ENCODE peak calls at places on chromosomes 6 and 20, in six cellular contexts. K is esophagus squamous epithelium, W is tibial nerve, P is thyroid gland, B is body of pancreas, Y is transverse colon. E is an unnamed sample.

GRCh38 chr6:152273638-152274037 is 363.5 kb downstream of the SYNE1 start:
- DNase-seq in B (peak; percentile 34), P (peak; percentile 12), K (no peak), W (no peak), Y (no peak), E (no peak)

GRCh38 chr6:66851930-66852329 is 1144.9 kb upstream of the EYS start:
- DNase-seq in P (no peak), Y (no peak), K (no peak), W (no peak), B (no peak), E (no peak)

GRCh38 chr6:119966484-119966883 is 616.9 kb upstream of the MAN1A1 start:
- DNase-seq in P (no peak), B (no peak), W (no peak), Y (no peak), K (no peak), E (no peak)

GRCh38 chr6:111550953-111551352 is 54.7 kb downstream of the TRAF3IP2 start:
- DNase-seq in B (no peak), P (peak; percentile 80), Y (no peak), W (no peak), K (no peak), E (no peak)

GRCh38 chr6:125753218-125753936 is 3.9 kb downstream of the HEY2 start:
- DNase-seq in K (no peak), W (no peak), Y (no peak), B (peak; percentile 67), P (no peak), E (no peak)

GRCh38 chr6:33895296-33895695 is 91.5 kb upstream of the MLN start:
- DNase-seq in P (no peak), W (no peak), B (no peak), Y (no peak), K (no peak), E (no peak)

GRCh38 chr20:32993484-32994050 is 10.7 kb downstream of the SUN5 start:
- DNase-seq in Y (no peak), K (no peak), P (no peak), B (no peak), W (no peak), E (no peak)

GRCh38 chr20:35560541-35560940 is 18.7 kb downstream of the ERGIC3 start:
- DNase-seq in Y (no peak), B (no peak), W (no peak), P (no peak), K (no peak), E (no peak)

GRCh38 chr6:63882208-63882607 is 246.6 kb downstream of the PHF3 start:
- DNase-seq in B (no peak), P (no peak), K (no peak), W (no peak), Y (no peak), E (no peak)

GRCh38 chr6:67501738-67502137 is 1133.3 kb upstream of the ADGRB3 start:
- DNase-seq in W (no peak), K (no peak), Y (no peak), P (no peak), B (no peak), E (no peak)

GRCh38 chr6:33668328-33668727 is 43.2 kb downstream of the UQCC2 start:
- DNase-seq in P (no peak), B (no peak), K (no peak), W (no peak), Y (no peak), E (no peak)

GRCh38 chr20:32522775-32523612 is 62.1 kb downstream of the NOL4L start:
- DNase-seq in B (no peak), P (no peak), Y (no peak), W (no peak), K (no peak), E (no peak)

GRCh38 chr20:13009682-13010406 is 1.1 kb downstream of the SPTLC3 start:
- DNase-seq in B (peak; percentile 19), W (peak; percentile 66), K (no peak), P (peak; percentile 49), Y (peak; percentile 30), E (peak; percentile 69)

GRCh38 chr20:21529863-21530262 is 16.0 kb upstream of the NKX2-2 start:
- DNase-seq in B (no peak), P (no peak), K (no peak), W (no peak), Y (no peak), E (no peak)

GRCh38 chr20:57756213-57756612 is 46.4 kb upstream of the PMEPA1 start:
- DNase-seq in K (no peak), W (no peak), P (no peak), Y (no peak), B (no peak), E (no peak)

GRCh38 chr6:34709386-34709785 is 12.8 kb upstream of the ILRUN start:
- DNase-seq in K (no peak), Y (peak; percentile 20), W (no peak), B (peak; percentile 90), P (peak; percentile 84), E (peak; percentile 95)

DNA sequence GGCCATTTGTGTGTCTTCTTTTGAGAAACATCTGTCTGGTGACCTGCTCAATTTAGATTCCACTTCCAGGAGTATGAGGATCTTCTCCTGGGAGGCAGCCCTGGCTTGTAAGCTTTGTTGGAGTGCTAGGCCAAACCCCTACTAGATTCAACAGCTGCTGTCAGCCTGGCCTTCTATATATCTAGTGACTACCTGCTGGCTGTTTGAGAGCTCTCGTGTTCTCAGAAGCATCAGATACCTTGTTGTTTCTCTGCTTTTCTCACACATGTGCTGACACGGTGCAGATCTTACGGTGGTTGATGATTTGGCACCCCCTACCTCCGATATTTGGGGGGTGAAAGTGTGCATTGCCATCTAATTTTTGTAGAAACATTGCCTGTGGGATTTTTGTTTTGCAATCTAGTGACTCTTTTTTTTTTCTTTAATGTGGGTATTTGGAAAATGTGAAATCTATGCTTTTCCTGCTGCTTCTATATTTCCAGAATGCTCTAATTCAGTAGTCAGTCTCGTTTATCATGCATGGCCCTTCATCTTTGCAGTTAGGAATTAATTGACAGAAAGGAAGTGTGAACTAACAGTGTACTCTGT is 4.7 kb downstream of the CCN2 start:
- DNase-seq in K (no peak), P (no peak), B (no peak), W (no peak), Y (no peak), E (no peak)
- TF ChIP-seq POLR2A in K (no peak), P (no peak), B (peak; percentile 59), W (no peak), Y (no peak), E (no peak)

DNA sequence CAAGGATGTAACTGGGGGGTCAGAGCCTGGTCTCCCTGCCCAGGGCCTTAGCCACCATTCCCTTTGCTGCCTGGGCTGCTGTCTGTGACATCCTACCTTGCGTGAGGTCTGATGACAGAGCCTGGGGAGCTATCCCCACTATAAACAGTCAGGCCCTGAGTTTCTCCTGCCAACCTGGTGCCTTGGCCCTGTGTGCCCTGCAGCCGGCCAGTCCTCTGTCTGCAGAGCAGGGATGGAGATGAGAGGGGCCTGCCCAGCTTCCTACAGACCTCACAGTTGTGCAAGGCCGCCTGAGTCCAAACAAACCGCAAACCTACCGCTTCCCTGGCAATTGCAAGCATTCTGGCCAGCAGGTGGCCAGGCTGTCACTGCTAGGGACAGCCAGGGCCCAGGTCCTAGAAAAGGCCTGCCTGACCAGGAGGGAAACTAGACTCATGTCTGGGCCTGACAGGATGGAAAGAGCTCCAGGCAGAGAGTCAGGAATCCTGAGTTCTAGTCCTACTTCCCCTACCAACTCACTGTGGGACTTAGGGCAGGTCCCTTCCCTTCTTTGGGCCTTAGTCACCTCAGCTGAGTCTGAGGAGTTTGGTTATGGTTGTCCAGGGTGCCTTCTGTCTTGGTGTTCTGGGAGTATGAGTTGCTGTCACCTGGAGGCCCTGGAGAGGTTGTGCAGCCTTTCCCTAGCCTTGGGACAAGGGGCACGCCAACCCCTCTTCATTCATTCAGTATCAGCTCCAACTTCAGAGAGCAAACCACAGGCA is 86.2 kb downstream of the VEGFA start:
- DNase-seq in K (no peak), W (no peak), B (peak; percentile 67), P (peak; percentile 75), Y (peak; percentile 41), E (peak; percentile 75)
- H3K4me3 ChIP-seq in K (no peak overlapping the region), W (no peak overlapping the region), B (no peak overlapping the region), P (no peak overlapping the region), Y (no peak overlapping the region), E (no peak overlapping the region)

GRCh38 chr6:170043881-170044790 is 246.7 kb downstream of the DLL1 start:
- DNase-seq in B (no peak), Y (no peak), K (no peak), P (no peak), W (no peak), E (no peak)

GRCh38 chr6:170043150-170043819 is 247.6 kb downstream of the DLL1 start:
- DNase-seq in P (no peak), W (no peak), Y (no peak), K (no peak), B (no peak), E (no peak)

GRCh38 chr6:170042086-170042485 is 248.8 kb downstream of the DLL1 start:
- DNase-seq in P (no peak), B (no peak), Y (no peak), K (no peak), W (no peak), E (no peak)

GRCh38 chr6:170041526-170041925 is 249.4 kb downstream of the DLL1 start:
- DNase-seq in B (no peak), P (no peak), K (no peak), W (no peak), Y (no peak), E (no peak)

DNA sequence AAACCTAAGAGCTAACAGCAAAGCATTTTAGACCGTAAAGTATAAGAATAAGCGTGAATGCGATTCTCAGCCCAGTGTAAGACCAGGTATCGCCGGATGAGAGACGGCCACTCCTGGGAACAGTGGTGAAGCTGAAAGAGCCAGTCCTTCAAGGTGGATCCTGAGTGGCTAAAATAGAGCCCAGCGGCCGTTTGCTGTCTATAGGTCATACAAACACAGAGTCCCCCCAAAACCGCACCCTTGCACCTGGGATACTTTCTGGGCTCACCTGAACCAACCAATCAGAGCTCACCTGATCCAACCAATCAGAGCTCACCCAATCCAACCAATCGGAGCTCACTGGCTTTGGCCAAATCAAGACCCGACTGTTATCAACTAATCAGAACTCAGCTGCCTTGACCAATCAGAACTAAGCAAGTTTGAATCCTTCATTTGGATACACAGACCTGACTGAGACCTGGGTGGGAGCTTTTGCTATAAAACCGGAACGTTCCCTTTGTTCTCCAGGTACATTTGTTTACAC is 248.2 kb downstream of the DLL1 start:
- DNase-seq in K (no peak), W (no peak), B (no peak), Y (no peak), P (no peak), E (no peak)
- H3K9me3 ChIP-seq in K (no peaks in the 10 kb centered on the region), W (no peaks in the 10 kb centered on the region), B (no peaks in the 10 kb centered on the region), Y (no peaks in the 10 kb centered on the region), P (no peaks in the 10 kb centered on the region), E (no peaks in the 10 kb centered on the region)

GRCh38 chr6:26197736-26198625 is 110.8 kb downstream of the HFE start:
- DNase-seq in W (no peak), P (peak; percentile 39), Y (peak; percentile 84), K (no peak), B (no peak), E (peak; percentile 59)

GRCh38 chr6:26199057-26199772 is 112.0 kb downstream of the HFE start:
- DNase-seq in P (peak; percentile 68), K (no peak), W (peak; percentile 54), B (peak; percentile 48), Y (peak; percentile 69), E (peak; percentile 80)

GRCh38 chr6:26200918-26201721 is 113.9 kb downstream of the HFE start:
- DNase-seq in K (no peak), W (no peak), Y (no peak), P (no peak), B (no peak), E (no peak)

GRCh38 chr6:26198626-26199056 is 111.4 kb downstream of the HFE start:
- DNase-seq in B (no peak), K (no peak), P (no peak), W (no peak), Y (no peak), E (no peak)

GRCh38 chr6:26199773-26200728 is 112.8 kb downstream of the HFE start:
- DNase-seq in K (no peak), W (no peak), Y (no peak), B (no peak), P (no peak), E (peak; percentile 92)
- TF ChIP-seq POLR2A in K (no peak), W (no peak), Y (no peak), B (no peak), P (no peak), E (no peak)

GRCh38 chr20:1897486-1897885 is 2.3 kb downstream of the SIRPA start:
- DNase-seq in Y (no peak), P (no peak), B (no peak), K (no peak), W (peak; percentile 71), E (peak; percentile 57)
- H3K4me3 ChIP-seq in Y (no peak overlapping the region), P (no peak overlapping the region), B (no peak overlapping the region), K (no peak overlapping the region), W (no peak overlapping the region), E (no peak overlapping the region)